ENCODE peak calls at places on chromosomes 4 and X, in six cellular contexts. G is GM04504, R is mucosa of descending colon, W is HFFc6, J is astrocyte, M is AG09309. H is an unnamed sample.

GRCh38 chrX:70231666-70232065 is 2.8 kb upstream of the AWAT1 start:
- DNase-seq in G (no peak), R (no peak), W (no peak), J (no peak), M (no peak), H (no peak)

GRCh38 chr4:113979157-113979972 is at the start of gene ARSJ:
- DNase-seq in G (peak), R (peak), W (peak), J (peak), M (peak), H (no peak)

GRCh38 chr4:183422962-183423653 is 21.3 kb upstream of the CDKN2AIP start:
- DNase-seq in G (no peak), R (no peak), W (peak), J (peak), M (no peak), H (no peak)

GRCh38 chr4:94168321-94168720 is 39.3 kb upstream of the SMARCAD1 start:
- DNase-seq in G (no peak), R (no peak), W (no peak), J (no peak), M (no peak), H (no peak)

GRCh38 chr4:14168919-14169318 is 541.4 kb upstream of the BOD1L1 start:
- DNase-seq in G (peak), R (no peak), W (peak), J (peak), M (peak), H (no peak)

GRCh38 chr4:145528601-145529000 is 46.9 kb downstream of the SMAD1 start:
- DNase-seq in G (no peak), R (no peak), W (no peak), J (no peak), M (no peak), H (no peak)

GRCh38 chr4:11263208-11263607 is 165.5 kb downstream of the HS3ST1 start:
- DNase-seq in G (no peak), R (no peak), W (no peak), J (peak), M (no peak), H (no peak)

GRCh38 chr4:162229670-162230069 is 65.9 kb upstream of the FSTL5 start:
- DNase-seq in G (no peak), R (no peak), W (no peak), J (no peak), M (no peak), H (no peak)

GRCh38 chrX:134236690-134237362 is at the start of gene CCDC160:
- DNase-seq in G (no peak), R (peak), W (no peak), J (peak), M (no peak), H (no peak)

GRCh38 chr4:6235901-6236625 is 33.6 kb upstream of the WFS1 start:
- DNase-seq in G (no peak), R (no peak), W (no peak), J (no peak), M (no peak), H (no peak)

GRCh38 chr4:147596976-147597375 is 20.2 kb upstream of the TMEM184C start:
- DNase-seq in G (peak), R (no peak), W (peak), J (peak), M (peak), H (no peak)

GRCh38 chrX:153971632-153972367 is at the start of gene HCFC1:
- DNase-seq in G (peak), R (peak), W (peak), J (peak), M (peak), H (peak)

GRCh38 chr4:147778942-147779341 is 47.1 kb downstream of the ARHGAP10 start:
- DNase-seq in G (no peak), R (no peak), W (no peak), J (no peak), M (no peak), H (no peak)

GRCh38 chrX:34927866-34928265 is 14.7 kb upstream of the FAM47B start:
- DNase-seq in G (no peak), R (no peak), W (no peak), J (no peak), M (no peak), H (no peak)

GRCh38 chrX:48461830-48462229 is 8.2 kb downstream of the SLC38A5 start:
- DNase-seq in G (no peak), R (no peak), W (no peak), J (no peak), M (no peak), H (no peak)

GRCh38 chr4:96175871-96176270 is 336.0 kb downstream of the PDHA2 start:
- DNase-seq in G (no peak), R (no peak), W (no peak), J (no peak), M (no peak), H (no peak)